ENCODE peak calls at places on chromosomes 16 and 17, in five cellular contexts. L is T-helper 2 cell, T is SHP77, V is DND-41, J is endothelial cell. M is an unnamed sample.
A peak's percentile ranks its signal among the peaks of the same experiment; 100 is the strongest.

GRCh38 chr17:68036304-68037147 is 991 bp downstream of the KPNA2 start:
- DNase-seq in L (no peak), T (no peak), V (no peak), J (no peak), M (no peak)

GRCh38 chr16:61579195-61579594 is 457.0 kb downstream of the CDH8 start:
- DNase-seq in L (no peak), T (no peak), V (no peak), J (no peak), M (no peak)

GRCh38 chr17:19016297-19016696 is 11.7 kb upstream of the FAM83G start:
- DNase-seq in L (no peak), T (no peak), V (no peak), J (no peak), M (no peak)

GRCh38 chr17:49063652-49064051 is 66.5 kb downstream of the IGF2BP1 start:
- DNase-seq in L (no peak), T (no peak), V (no peak), J (no peak), M (no peak)

GRCh38 chr17:36931697-36932382 is 5.4 kb upstream of the LHX1 start:
- DNase-seq in L (no peak), T (no peak), V (no peak), J (no peak), M (no peak)

GRCh38 chr17:76384222-76384986 is at the start of gene SPHK1:
- DNase-seq in L (peak; percentile 78), T (peak; percentile 31), V (peak; percentile 70), J (peak; percentile 78), M (peak; percentile 27)

GRCh38 chr17:79829004-79829403 is 10.2 kb downstream of the CBX4 start:
- DNase-seq in L (no peak), T (no peak), V (no peak), J (no peak), M (no peak)

GRCh38 chr17:58520843-58521430 is 6.5 kb upstream of the MTMR4 start:
- DNase-seq in L (peak; percentile 42), T (no peak), V (no peak), J (peak; percentile 53), M (peak; percentile 26)

GRCh38 chr16:1941162-1941923 is 1.7 kb downstream of the MSRB1 start:
- DNase-seq in L (no peak), T (no peak), V (no peak), J (peak; percentile 49), M (no peak)

GRCh38 chr16:35197656-35198055 is 1738.2 kb downstream of the TP53TG3F start:
- DNase-seq in L (no peak), T (no peak), V (no peak), J (no peak), M (no peak)

GRCh38 chr16:83682126-83682857 is 125.5 kb upstream of the HSBP1 start:
- DNase-seq in L (no peak), T (no peak), V (no peak), J (no peak), M (no peak)

GRCh38 chr17:38600906-38601305 is 4.8 kb downstream of the SRCIN1 start:
- DNase-seq in L (no peak), T (no peak), V (no peak), J (no peak), M (no peak)

GRCh38 chr17:40559016-40559853 is 6.0 kb downstream of the CCR7 start:
- DNase-seq in L (no peak), T (no peak), V (no peak), J (no peak), M (no peak)

GRCh38 chr17:65495255-65496060 is 66.0 kb downstream of the AXIN2 start:
- DNase-seq in L (peak; percentile 56), T (no peak), V (peak; percentile 66), J (no peak), M (no peak)

GRCh38 chr17:68698761-68699160 is 97.6 kb upstream of the FAM20A start:
- DNase-seq in L (no peak), T (no peak), V (no peak), J (no peak), M (no peak)

GRCh38 chr16:29198231-29198630 is 208.3 kb downstream of the NPIPB11 start:
- DNase-seq in L (no peak), T (no peak), V (no peak), J (no peak), M (no peak)

GRCh38 chr16:47574091-47575054 is 113.2 kb downstream of the PHKB start:
- DNase-seq in L (peak; percentile 15), T (no peak), V (peak; percentile 20), J (no peak), M (no peak)